ENCODE peak calls at places on chromosomes 11 and 22, in ten cellular contexts. D is fibroblast of lung; J is A549; L is ascending aorta; X is effector memory CD4-positive, alpha-beta T cell; N is hepatocyte; R is esophagus squamous epithelium; O is CD8-positive, alpha-beta T cell; M is mucosa of descending colon; V is right atrium auricular region. C is an unnamed sample. For H3K4me1 and H3K9me3, the result is how much of the 10 kb centered on the place peaks cover.

GRCh38 chr11:8814923-8815240 is 96.1 kb upstream of the AKIP1 start:
- DNase-seq in M (no peak), R (no peak), L (no peak), V (no peak), X (no peak), J (no peak), O (no peak), N (no peak), D (no peak), C (peak)

GRCh38 chr11:123069878-123070821 is 8.2 kb upstream of the HSPA8 start:
- DNase-seq in O (no peak), J (no peak), X (no peak), R (no peak), N (no peak), D (no peak), L (no peak), V (no peak), M (no peak), C (no peak)

GRCh38 chr11:75557649-75558494 is 4.2 kb upstream of the SERPINH1 start:
- DNase-seq in D (peak), O (no peak), X (no peak), L (no peak), J (no peak), V (peak), M (peak), R (no peak), N (peak), C (peak)

GRCh38 chr22:48885919-48886305 is 941.8 kb downstream of the BRD1 start:
- DNase-seq in O (no peak), N (no peak), M (no peak), J (no peak), R (no peak), V (no peak), D (no peak), X (no peak), L (no peak), C (no peak)

GRCh38 chr11:43736502-43737193 is 56.1 kb downstream of the HSD17B12 start:
- DNase-seq in N (no peak), X (no peak), V (no peak), O (no peak), R (no peak), M (no peak), D (peak), J (no peak), L (no peak), C (peak)

GRCh38 chr22:50312371-50312770 is 4.9 kb upstream of the PLXNB2 start:
- DNase-seq in L (no peak), V (no peak), O (no peak), J (no peak), D (no peak), X (no peak), R (no peak), N (no peak), M (peak), C (no peak)

GRCh38 chr11:64729851-64730382 is 6.9 kb upstream of the NRXN2 start:
- DNase-seq in V (no peak), D (no peak), M (no peak), N (peak), L (no peak), J (no peak), R (no peak), O (no peak), X (no peak), C (peak)

GRCh38 chr22:28921585-28921879 is 38.2 kb downstream of the ZNRF3 start:
- DNase-seq in V (no peak), X (no peak), R (no peak), M (no peak), D (no peak), N (no peak), L (no peak), O (no peak), J (no peak), C (no peak)

GRCh38 chr11:134519390-134519750 is 107.3 kb upstream of the B3GAT1 start:
- DNase-seq in O (no peak), M (no peak), V (no peak), X (no peak), N (no peak), D (no peak), L (no peak), J (no peak), R (no peak), C (no peak)

GRCh38 chr11:106761745-106762144 is 256.5 kb downstream of the GUCY1A2 start:
- DNase-seq in J (no peak), N (no peak), M (no peak), L (no peak), O (no peak), R (no peak), V (no peak), D (no peak), X (no peak), C (no peak)

GRCh38 chr22:20080445-20080775 is 369 bp downstream of the DGCR8 start:
- DNase-seq in M (peak), N (peak), J (peak), D (peak), L (peak), X (peak), R (no peak), O (peak), V (peak), C (peak)

GRCh38 chr11:119352857-119353260 is 6.4 kb upstream of the MFRP start:
- DNase-seq in N (peak), R (no peak), O (no peak), M (no peak), X (no peak), L (no peak), D (peak), V (no peak), J (no peak), C (no peak)

GRCh38 chr11:117366183-117366582 is 38.5 kb downstream of the CEP164 start:
- DNase-seq in L (no peak), D (no peak), R (no peak), M (no peak), X (no peak), V (no peak), N (no peak), O (no peak), J (peak), C (no peak)

DNA sequence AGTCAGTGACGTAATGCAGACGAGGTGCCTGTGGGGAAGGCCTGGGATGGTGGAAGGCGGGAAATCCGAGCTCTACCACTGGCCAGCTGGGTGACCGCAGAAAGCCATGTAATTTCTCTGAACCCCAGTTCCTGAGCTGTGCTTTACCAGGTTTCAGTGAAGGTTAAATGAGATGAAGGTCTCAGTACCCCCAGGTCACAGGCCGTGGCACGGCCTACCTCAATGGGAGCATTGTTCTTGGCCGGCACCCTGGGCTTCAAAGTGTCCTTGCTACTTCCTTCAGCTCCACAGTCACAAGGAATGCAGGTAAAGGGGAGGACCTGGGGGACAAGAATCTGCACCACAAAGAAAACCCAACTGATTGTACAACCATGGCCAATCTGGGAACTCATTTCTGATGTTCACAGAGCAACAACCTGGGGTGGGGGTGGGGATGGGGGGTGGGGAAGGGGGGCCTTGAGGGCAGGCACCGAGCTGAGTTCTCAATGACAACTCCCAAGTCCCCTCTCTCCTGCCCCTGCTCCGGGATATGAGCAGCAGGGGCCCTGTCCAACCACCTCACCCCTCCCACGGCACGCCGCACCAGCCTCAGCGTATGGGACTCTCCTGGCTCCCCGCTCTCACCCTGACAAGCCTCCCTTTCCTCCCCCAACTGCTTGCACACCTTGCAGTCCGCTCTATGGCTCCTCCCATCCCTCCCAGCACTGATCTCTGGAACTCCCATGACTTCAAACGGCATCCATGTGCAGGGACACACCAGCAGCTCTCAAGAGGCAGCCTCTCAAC is 59.1 kb upstream of the ARFGAP3 start:
- DNase-seq in J (no peak), N (peak), M (no peak), X (no peak), D (no peak), O (no peak), L (no peak), R (no peak), V (no peak), C (no peak)
- H3K4me1 ChIP-seq in J (under half), N (under half), M (under half), X (under half), D (under half), O (under half), L (under half), R (under half), V (under half), C (under half)

GRCh38 chr22:47316020-47316419 is 553.6 kb downstream of the TBC1D22A start:
- DNase-seq in O (no peak), N (no peak), L (no peak), X (no peak), R (no peak), M (no peak), D (no peak), J (no peak), V (no peak), C (no peak)
- H3K9me3 ChIP-seq in O (under half), N (under half), L (under half), X (under half), R (under half), M (under half), D (under half), J (under half), V (under half), C (under half)

DNA sequence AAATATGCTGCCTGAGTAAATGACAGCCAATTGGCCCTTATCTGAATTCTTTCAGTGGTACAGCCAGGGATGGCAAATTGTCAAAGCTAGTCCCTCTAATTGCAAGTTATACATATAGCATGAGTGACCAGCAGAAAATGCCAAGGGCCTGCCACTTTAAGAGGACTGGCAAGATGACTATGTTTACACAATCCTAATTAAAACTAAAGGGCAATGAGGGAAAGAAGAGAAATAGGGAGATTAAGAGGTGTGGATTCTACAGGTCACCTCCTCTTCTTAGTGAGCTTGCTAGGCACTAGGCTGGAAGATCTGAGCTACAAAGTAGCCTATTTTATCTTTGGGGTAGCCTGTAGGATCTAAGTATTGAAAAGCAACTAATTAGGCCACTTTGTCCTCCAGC is 13.5 kb downstream of the NUMA1 start:
- DNase-seq in M (no peak), J (no peak), V (no peak), N (no peak), D (no peak), L (no peak), O (no peak), R (no peak), X (no peak), C (peak)
- H3K4me1 ChIP-seq in M (under half), J (under half), V (under half), N (under half), D (under half), L (under half), O (under half), R (under half), X (under half), C (half or more)

DNA sequence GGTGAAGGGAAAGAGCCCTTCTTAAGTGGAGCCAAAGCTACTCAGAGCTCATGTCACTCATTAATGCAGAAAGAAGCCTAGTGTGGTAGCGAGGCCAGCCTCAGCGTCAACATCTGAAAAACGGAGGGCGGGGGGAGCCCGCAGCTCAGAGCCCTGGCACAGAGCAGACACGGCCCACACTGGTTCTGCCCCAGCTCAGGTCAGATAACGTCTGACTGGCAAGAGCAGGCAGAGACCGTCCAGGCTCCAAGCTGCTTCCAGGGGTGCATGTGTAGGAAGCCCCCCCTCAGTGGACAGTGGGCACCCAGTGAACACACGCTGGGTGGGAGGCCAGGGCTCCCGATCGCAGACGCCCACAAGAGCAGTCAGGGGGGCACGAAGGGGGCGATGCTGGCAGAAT is 100.8 kb downstream of the SHANK2 start:
- DNase-seq in D (no peak), O (no peak), M (no peak), J (no peak), N (no peak), L (no peak), R (no peak), X (no peak), V (no peak), C (no peak)
- H3K9me3 ChIP-seq in D (under half), O (under half), M (under half), J (under half), N (under half), L (under half), R (under half), X (under half), V (under half), C (under half)

GRCh38 chr11:93645938-93646337 is 15.5 kb upstream of the CEP295 start:
- DNase-seq in M (no peak), R (no peak), D (no peak), J (no peak), L (no peak), V (no peak), O (no peak), N (no peak), X (no peak), C (no peak)

GRCh38 chr11:93642416-93642815 is 19.1 kb upstream of the CEP295 start:
- DNase-seq in R (no peak), L (no peak), X (no peak), M (no peak), V (no peak), J (no peak), N (no peak), O (no peak), D (no peak), C (no peak)

GRCh38 chr11:93648168-93648567 is 13.3 kb upstream of the CEP295 start:
- DNase-seq in R (no peak), M (no peak), V (no peak), X (no peak), N (peak), L (no peak), D (peak), O (no peak), J (peak), C (peak)

GRCh38 chr11:93651052-93651451 is 10.4 kb upstream of the CEP295 start:
- DNase-seq in J (no peak), L (no peak), N (no peak), O (no peak), D (no peak), M (no peak), X (no peak), R (no peak), V (no peak), C (no peak)

DNA sequence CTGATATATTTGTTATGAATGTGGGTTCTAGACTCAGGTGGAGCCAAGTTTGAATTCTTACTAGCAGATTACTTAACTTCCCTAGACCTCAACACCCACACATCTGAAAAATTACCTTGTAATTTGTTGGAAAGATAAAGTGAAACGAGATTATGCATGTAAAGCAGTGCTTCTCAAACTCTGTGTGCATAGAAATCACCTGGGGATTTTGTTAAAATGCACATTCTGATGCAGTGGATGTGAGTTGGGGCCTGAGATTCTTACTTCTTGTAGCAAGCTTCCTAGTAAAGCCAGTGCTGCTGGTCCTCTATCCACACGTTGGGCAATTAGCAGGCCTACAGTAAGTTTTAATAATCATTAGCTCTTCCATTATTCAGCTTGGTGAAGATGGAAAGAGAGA is 15.1 kb upstream of the CEP295 start:
- DNase-seq in M (no peak), O (no peak), D (no peak), J (no peak), R (no peak), N (no peak), V (no peak), X (no peak), L (no peak), C (no peak)
- H3K4me1 ChIP-seq in M (under half), O (under half), D (under half), J (under half), R (under half), N (under half), V (under half), X (under half), L (under half), C (under half)

GRCh38 chr11:73028621-73029020 is 113.5 kb downstream of the FCHSD2 start:
- DNase-seq in J (no peak), O (no peak), N (no peak), R (no peak), V (no peak), D (no peak), X (no peak), L (no peak), M (no peak), C (no peak)
- H3K9me3 ChIP-seq in J (under half), O (under half), N (under half), R (under half), V (under half), D (under half), X (under half), L (under half), M (under half), C (under half)

C was measured in adipocyte.